ENCODE peak calls at places on chromosomes 5 and 9, in seven cellular contexts. L is astrocyte of the spinal cord; W is naive thymus-derived CD4-positive, alpha-beta T cell; Q is left lung; X is cardiac fibroblast; Y is PC-9; A is vagina. I is an unnamed sample.
A peak's percentile ranks its signal among the peaks of the same experiment; 100 is the strongest.

GRCh38 chr9:130414910-130415746 is 29.6 kb upstream of the ASS1 start:
- DNase-seq in X (no peak), W (no peak), L (no peak), Q (no peak), Y (peak; percentile 61), A (no peak), I (no peak)

GRCh38 chr9:92308893-92309292 is 15.4 kb upstream of the IARS1 start:
- DNase-seq in Q (no peak), L (no peak), Y (no peak), X (peak; percentile 66), A (no peak), W (no peak), I (peak; percentile 64)

GRCh38 chr9:14797442-14797841 is 74.9 kb upstream of the CER1 start:
- DNase-seq in L (no peak), Q (no peak), X (no peak), A (no peak), Y (no peak), W (no peak), I (peak; percentile 8)

GRCh38 chr9:129333961-129334743 is 156.1 kb upstream of the IER5L start:
- DNase-seq in Q (peak; percentile 96), L (peak; percentile 98), X (peak; percentile 99), W (no peak), A (no peak), Y (peak; percentile 98), I (peak; percentile 98)

GRCh38 chr9:129334744-129335080 is 156.7 kb upstream of the IER5L start:
- DNase-seq in Q (no peak), L (no peak), X (no peak), A (no peak), W (no peak), Y (no peak), I (no peak)

GRCh38 chr5:157463621-157464407 is 3.8 kb downstream of the NIPAL4 start:
- DNase-seq in A (no peak), X (no peak), Q (no peak), Y (no peak), W (no peak), L (peak; percentile 49), I (no peak)

GRCh38 chr5:178460598-178461425 is 129.4 kb downstream of the COL23A1 start:
- DNase-seq in Y (no peak), A (peak; percentile 85), W (peak; percentile 24), X (peak; percentile 22), L (peak; percentile 7), Q (peak; percentile 86), I (peak; percentile 8)

GRCh38 chr9:74025402-74025894 is 471.7 kb upstream of the RORB start:
- DNase-seq in X (peak; percentile 53), A (no peak), Y (no peak), W (no peak), Q (no peak), L (peak; percentile 90), I (peak; percentile 22)

GRCh38 chr9:22039258-22039657 is 30.2 kb upstream of the CDKN2B start:
- DNase-seq in L (no peak), W (no peak), A (no peak), X (peak; percentile 47), Y (no peak), Q (no peak), I (peak; percentile 59)

GRCh38 chr9:22037954-22038690 is 29.0 kb upstream of the CDKN2B start:
- DNase-seq in W (no peak), X (peak; percentile 60), Y (peak; percentile 39), A (no peak), L (peak; percentile 59), Q (no peak), I (peak; percentile 77)

GRCh38 chr9:22041329-22041728 is 32.2 kb upstream of the CDKN2B start:
- DNase-seq in X (no peak), A (no peak), Y (no peak), W (no peak), Q (no peak), L (no peak), I (no peak)

GRCh38 chr9:22041792-22042191 is 32.7 kb upstream of the CDKN2B start:
- DNase-seq in Y (peak; percentile 94), A (no peak), X (peak; percentile 70), Q (peak; percentile 70), W (no peak), L (no peak), I (peak; percentile 37)

DNA sequence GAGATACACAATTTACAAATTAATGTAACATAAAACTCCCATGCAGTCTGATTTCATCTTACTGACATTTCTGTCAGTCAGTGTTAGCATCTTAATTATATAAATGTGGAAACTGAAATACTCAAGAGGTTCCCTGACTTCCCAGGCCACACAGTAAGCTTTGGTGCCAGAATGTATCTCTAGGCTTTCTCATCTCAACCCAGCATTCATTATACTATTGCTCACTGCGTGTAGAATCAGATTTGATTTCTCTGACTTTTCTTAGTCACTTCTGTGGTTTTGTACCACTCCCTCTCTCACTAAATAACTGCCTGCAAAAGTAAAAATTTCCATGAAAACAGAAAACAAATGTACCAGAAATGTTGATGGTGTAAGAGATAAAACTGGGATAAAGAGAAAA is 31.7 kb upstream of the CDKN2B start:
- DNase-seq in A (no peak), X (peak; percentile 56), Q (no peak), Y (peak; percentile 38), W (no peak), L (peak; percentile 77), I (peak; percentile 51)
- H3K4me3 ChIP-seq in A (no peak overlapping the region), X (no peak overlapping the region), Q (no peak overlapping the region), Y (peak overlapping the region; percentile 20), W (no peak overlapping the region), L (no peak overlapping the region), I (no peak overlapping the region)

GRCh38 chr5:5523066-5523505 is 100.6 kb downstream of the ICE1 start:
- DNase-seq in Y (peak; percentile 43), X (no peak), Q (no peak), W (no peak), A (no peak), L (peak; percentile 1), I (peak; percentile 3)
- H3K4me3 ChIP-seq in Y (peak overlapping the region; percentile 22), X (no peak overlapping the region), Q (no peak overlapping the region), W (peak overlapping the region; percentile 48), A (no peak overlapping the region), L (no peak overlapping the region), I (no peak overlapping the region)

GRCh38 chr9:127852829-127853228 is 1.6 kb downstream of the ENG start:
- DNase-seq in X (no peak), Q (no peak), L (no peak), A (no peak), Y (no peak), W (no peak), I (no peak)
- H3K4me3 ChIP-seq in X (peak overlapping the region; percentile 85), Q (peak overlapping the region; percentile 75), L (peak overlapping the region; percentile 64), A (peak overlapping the region; percentile 69), Y (no peak overlapping the region), W (no peak overlapping the region), I (peak overlapping the region; percentile 73)

GRCh38 chr5:152218694-152219093 is 186.4 kb downstream of the NMUR2 start:
- DNase-seq in W (no peak), Q (no peak), Y (peak; percentile 53), A (no peak), X (no peak), L (no peak), I (no peak)
- H3K4me3 ChIP-seq in W (no peak overlapping the region), Q (no peak overlapping the region), Y (no peak overlapping the region), A (no peak overlapping the region), X (no peak overlapping the region), L (no peak overlapping the region), I (no peak overlapping the region)

DNA sequence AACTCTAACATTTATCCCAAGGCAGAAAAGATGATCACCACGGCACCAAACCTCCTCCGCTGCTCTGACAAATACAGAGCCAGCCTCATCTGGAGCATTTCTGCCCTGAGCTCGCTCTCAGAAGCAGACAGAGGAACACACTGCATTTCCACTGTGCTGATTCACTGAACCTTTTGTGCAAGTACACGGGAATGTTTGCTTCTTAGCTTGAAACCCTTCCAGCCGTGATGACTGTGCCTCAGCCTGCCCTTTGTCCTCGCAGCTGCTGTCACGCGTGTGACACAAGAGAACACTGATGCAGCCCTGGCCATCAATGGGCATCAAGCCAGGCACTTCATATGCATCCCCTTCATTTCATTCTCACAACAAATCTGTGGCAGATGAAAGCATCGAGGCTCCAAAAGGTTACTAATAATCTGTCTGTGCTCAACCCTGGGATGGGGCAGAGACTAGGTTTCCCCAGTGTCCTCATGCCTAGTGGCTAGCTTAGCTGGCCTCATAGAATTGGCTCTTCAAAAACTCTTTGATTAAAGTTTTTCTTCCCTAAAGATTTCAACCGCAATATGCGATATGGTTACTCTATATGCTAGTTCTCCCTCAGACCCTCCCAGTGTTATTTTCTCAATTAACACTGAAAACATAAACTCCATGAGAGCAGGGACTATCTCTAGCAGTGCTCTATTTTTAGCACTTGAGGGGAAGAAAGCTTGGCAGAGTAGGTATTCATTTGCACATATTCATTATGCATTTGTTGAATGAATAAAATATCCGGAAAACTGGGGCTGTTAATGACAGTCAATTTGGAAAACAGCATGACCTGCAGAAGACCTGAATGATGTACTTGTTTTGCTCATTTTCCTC is 7.3 kb downstream of the CDC14B start:
- DNase-seq in A (no peak), X (peak; percentile 81), W (no peak), Q (no peak), Y (peak; percentile 73), L (peak; percentile 87), I (peak; percentile 86)
- H3K4me3 ChIP-seq in A (no peak overlapping the region), X (no peak overlapping the region), W (no peak overlapping the region), Q (no peak overlapping the region), Y (peak overlapping the region; percentile 18), L (peak overlapping the region; percentile 8), I (peak overlapping the region; percentile 6)

DNA sequence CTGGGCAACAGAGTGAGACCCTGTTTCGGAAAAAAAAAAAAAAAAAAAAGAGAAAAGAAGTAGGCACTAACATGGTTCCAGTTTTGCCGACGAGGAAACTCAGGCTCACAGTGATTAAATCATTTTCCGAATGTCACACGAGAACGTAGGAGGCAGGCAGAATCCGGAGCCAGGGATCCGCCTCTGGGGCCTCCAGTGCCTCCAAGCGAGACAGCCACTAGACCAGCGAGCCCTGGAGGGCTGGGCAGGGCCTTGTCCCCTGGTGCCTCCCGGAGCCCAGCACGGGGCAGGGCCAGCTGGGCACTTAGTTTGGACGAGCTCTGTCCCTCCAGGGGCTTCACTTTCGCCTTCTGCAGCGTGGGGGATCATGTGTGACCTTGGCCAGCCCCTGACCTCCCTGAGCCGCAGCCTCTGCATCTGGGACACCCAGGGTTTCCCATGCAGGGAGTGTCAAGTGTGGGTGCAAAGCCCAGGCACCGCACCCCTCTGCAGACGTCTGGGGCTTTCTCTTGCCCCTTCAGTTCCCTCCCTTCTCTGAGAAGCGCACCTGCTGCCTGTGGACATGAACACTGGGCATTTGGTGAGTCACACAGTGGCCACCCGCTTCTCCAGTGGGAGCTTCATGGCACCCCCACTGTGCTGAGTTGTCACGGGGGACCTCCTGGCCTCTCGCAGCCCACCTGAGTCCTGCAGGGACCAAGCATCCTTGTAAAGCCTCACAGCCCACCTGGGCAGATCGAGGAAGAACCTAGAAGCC is 80.3 kb downstream of the RXRA start:
- DNase-seq in A (no peak), W (no peak), L (no peak), X (no peak), Y (peak; percentile 65), Q (no peak), I (no peak)
- H3K4me3 ChIP-seq in A (peak overlapping the region; percentile 34), W (peak overlapping the region; percentile 51), L (no peak overlapping the region), X (no peak overlapping the region), Y (peak overlapping the region; percentile 47), Q (no peak overlapping the region), I (peak overlapping the region; percentile 33)